ENCODE peak calls at places on chromosomes 7 and 10, in four cellular contexts. V is H1, S is IMR-90, A is H9. H is an unnamed sample.

GRCh38 chr10:130127612-130128607 is 8.3 kb upstream of the GLRX3 start:
- DNase-seq in V (peak; percentile 79), S (peak; percentile 70), A (peak; percentile 85), H (peak; percentile 93)

GRCh38 chr10:1368772-1369171 is 312.6 kb downstream of the WDR37 start:
- DNase-seq in V (peak; percentile 74), S (no peak), A (peak; percentile 78), H (peak; percentile 78)

GRCh38 chr7:85023066-85023687 is 163.7 kb downstream of the SEMA3D start:
- DNase-seq in V (no peak), S (peak; percentile 58), A (no peak), H (peak; percentile 48)

GRCh38 chr10:131812736-131813604 is 87.8 kb upstream of the PPP2R2D start:
- DNase-seq in V (no peak), S (no peak), A (peak; percentile 21), H (no peak)

GRCh38 chr7:118026791-118027190 is 153.6 kb upstream of the CTTNBP2 start:
- DNase-seq in V (no peak), S (no peak), A (no peak), H (no peak)

GRCh38 chr7:76273503-76273902 is 29.0 kb upstream of the HSPB1 start:
- DNase-seq in V (no peak), S (no peak), A (no peak), H (no peak)

GRCh38 chr7:149772821-149773425 is 465 bp downstream of the ZNF467 start:
- DNase-seq in V (peak; percentile 81), S (no peak), A (no peak), H (peak; percentile 51)

GRCh38 chr7:25171071-25171470 is 46.0 kb upstream of the CYCS start:
- DNase-seq in V (no peak), S (no peak), A (no peak), H (no peak)

GRCh38 chr7:98284335-98285036 is 3.0 kb downstream of the BRI3 start:
- DNase-seq in V (no peak), S (peak; percentile 42), A (peak; percentile 43), H (peak; percentile 73)

GRCh38 chr7:131096267-131096927 is 231.3 kb upstream of the MKLN1 start:
- DNase-seq in V (no peak), S (no peak), A (no peak), H (no peak)

GRCh38 chr7:51315393-51316261 is 982 bp downstream of the COBL start:
- DNase-seq in V (peak; percentile 77), S (no peak), A (peak; percentile 56), H (peak; percentile 70)

GRCh38 chr7:45585628-45586027 is 11.5 kb downstream of the ADCY1 start:
- DNase-seq in V (no peak), S (no peak), A (no peak), H (no peak)

GRCh38 chr7:90689256-90689655 is 93.1 kb downstream of the CDK14 start:
- DNase-seq in V (no peak), S (no peak), A (no peak), H (no peak)

GRCh38 chr10:46226232-46226631 is 60.6 kb upstream of the ANTXRL start:
- DNase-seq in V (peak; percentile 39), S (no peak), A (peak; percentile 23), H (no peak)

GRCh38 chr7:142711722-142712616 is 37.3 kb upstream of the PRSS1 start:
- DNase-seq in V (no peak), S (peak; percentile 19), A (no peak), H (peak; percentile 38)

GRCh38 chr7:150801946-150802771 is 1.6 kb downstream of the TMEM176A start:
- DNase-seq in V (no peak), S (no peak), A (no peak), H (no peak)

GRCh38 chr7:43834463-43835251 is 34.7 kb downstream of the MRPS24 start:
- DNase-seq in V (no peak), S (peak; percentile 40), A (no peak), H (peak; percentile 10)

GRCh38 chr7:69967699-69968450 is 369.6 kb downstream of the AUTS2 start:
- DNase-seq in V (no peak), S (no peak), A (peak; percentile 33), H (peak; percentile 25)

GRCh38 chr10:77649333-77650331 is 12.0 kb upstream of the KCNMA1 start:
- DNase-seq in V (peak; percentile 57), S (no peak), A (peak; percentile 55), H (no peak)

GRCh38 chr10:6473430-6473829 is 106.6 kb downstream of the PRKCQ start:
- DNase-seq in V (no peak), S (no peak), A (no peak), H (no peak)

GRCh38 chr7:140062528-140063299 is at the start of gene PARP12:
- DNase-seq in V (peak; percentile 88), S (peak; percentile 77), A (peak; percentile 78), H (peak; percentile 74)

GRCh38 chr7:154423219-154423618 is 371.0 kb downstream of the DPP6 start:
- DNase-seq in V (no peak), S (no peak), A (no peak), H (no peak)

GRCh38 chr10:80701706-80702105 is 164.0 kb downstream of the SH2D4B start:
- DNase-seq in V (no peak), S (no peak), A (no peak), H (no peak)

DNA sequence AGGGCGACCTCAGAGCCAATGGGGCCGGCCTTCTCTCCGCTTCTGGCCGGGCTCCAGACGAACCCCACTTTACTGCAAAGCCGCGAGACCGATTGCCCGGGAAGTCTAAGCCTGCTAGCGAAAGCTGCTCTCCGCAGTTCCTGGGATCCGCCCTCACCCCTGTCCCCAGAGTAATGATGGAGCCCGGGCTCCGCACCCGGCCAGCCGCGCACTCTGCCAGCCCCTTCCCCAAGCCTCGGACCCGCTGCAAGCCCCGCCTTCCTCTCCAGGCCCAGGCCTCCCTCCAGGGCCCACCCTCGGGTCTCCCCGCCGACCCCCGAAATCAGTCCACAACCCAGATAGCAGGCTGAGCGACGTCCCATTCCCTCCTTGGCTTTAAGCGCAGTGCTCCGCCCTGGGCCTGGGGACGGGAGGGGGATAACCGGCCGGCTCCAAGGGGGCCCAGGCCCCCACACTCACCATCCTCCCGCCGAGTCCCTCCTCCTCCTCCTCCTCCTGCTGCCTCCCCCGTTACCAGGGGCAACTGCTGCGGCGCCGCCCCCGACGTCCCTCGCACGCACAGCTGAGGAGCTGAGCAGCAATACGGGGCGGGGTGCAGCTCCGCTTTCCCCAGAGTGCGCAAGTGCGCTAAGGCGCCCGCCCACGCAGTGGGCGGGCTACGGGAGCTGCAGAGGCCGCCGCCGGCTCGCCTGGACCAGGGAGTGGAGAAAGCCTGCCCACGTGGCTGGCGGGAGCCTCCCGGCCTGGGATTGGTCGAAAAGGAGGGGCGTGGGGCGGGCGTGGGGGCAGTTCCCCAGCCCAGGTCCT is at the start of gene ARL3:
- DNase-seq in V (peak; percentile 97), S (peak; percentile 98), A (peak; percentile 99), H (peak; percentile 100)
- H2BK5ac ChIP-seq in V (peak within 1 kb of the TSS; percentile 71), S (peak within 1 kb of the TSS; percentile 75), A (no peak within 1 kb of the TSS), H (peak within 1 kb of the TSS; percentile 67)

GRCh38 chr10:132859084-132859855 is 73.3 kb upstream of the NKX6-2 start:
- DNase-seq in V (no peak), S (no peak), A (peak; percentile 23), H (no peak)

GRCh38 chr10:132861884-132862461 is 76.0 kb upstream of the NKX6-2 start:
- DNase-seq in V (peak; percentile 40), S (no peak), A (peak; percentile 28), H (no peak)

GRCh38 chr10:132862485-132863420 is 76.8 kb upstream of the NKX6-2 start:
- DNase-seq in V (peak; percentile 50), S (no peak), A (peak; percentile 32), H (peak; percentile 16)

GRCh38 chr10:132860527-132860926 is 74.6 kb upstream of the NKX6-2 start:
- DNase-seq in V (peak; percentile 49), S (no peak), A (peak; percentile 38), H (no peak)

DNA sequence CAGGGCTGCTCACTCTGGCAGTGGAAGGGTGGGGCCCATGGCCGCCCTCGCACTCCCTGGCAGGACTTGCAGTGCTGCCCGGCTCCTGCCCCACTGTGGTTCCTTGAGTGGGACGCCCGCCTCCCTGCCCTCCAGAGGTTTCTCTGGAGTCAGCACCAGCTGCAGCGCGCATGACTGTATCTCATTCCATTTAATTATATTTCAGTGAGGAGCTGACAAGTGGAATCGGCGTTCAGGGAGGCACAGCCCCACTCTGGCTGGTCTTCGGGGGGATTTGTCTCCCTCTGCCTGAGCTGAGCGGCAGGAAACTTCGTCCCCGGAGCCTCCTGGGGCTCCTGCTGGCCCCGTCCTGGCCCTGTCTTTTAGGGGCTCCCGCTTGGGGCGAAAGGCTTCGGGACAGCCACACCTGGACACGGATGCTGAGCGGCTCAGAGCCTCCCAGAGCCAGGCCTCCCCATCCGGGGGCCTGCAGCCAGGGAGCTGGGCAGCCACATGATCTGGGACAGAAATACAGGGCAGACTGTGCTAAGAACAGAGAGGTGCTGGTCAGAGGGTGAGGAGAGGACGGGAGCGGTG is 75.3 kb upstream of the NKX6-2 start:
- DNase-seq in V (peak; percentile 41), S (no peak), A (peak; percentile 21), H (no peak)
- H3K4ac ChIP-seq in V (no peak overlapping the region), S (no peak overlapping the region), A (no peak overlapping the region), H (no peak overlapping the region)

GRCh38 chr10:109205929-109206585 is 717.3 kb downstream of the XPNPEP1 start:
- DNase-seq in V (no peak), S (peak; percentile 93), A (no peak), H (peak; percentile 77)
- H4K5ac ChIP-seq in V (no peak overlapping the region), S (peak overlapping the region; percentile 13), A (no peak overlapping the region), H (no peak overlapping the region)

GRCh38 chr10:21329995-21330627 is 195.4 kb downstream of the SKIDA1 start:
- DNase-seq in V (no peak), S (peak; percentile 92), A (no peak), H (peak; percentile 37)

GRCh38 chr10:21327239-21327993 is 198.1 kb downstream of the SKIDA1 start:
- DNase-seq in V (no peak), S (no peak), A (peak; percentile 36), H (peak; percentile 69)

GRCh38 chr10:21330628-21331020 is 194.9 kb downstream of the SKIDA1 start:
- DNase-seq in V (no peak), S (no peak), A (no peak), H (no peak)

GRCh38 chr10:21326594-21326993 is 198.9 kb downstream of the SKIDA1 start:
- DNase-seq in V (no peak), S (no peak), A (no peak), H (no peak)
- H2BK5ac ChIP-seq in V (peak overlapping the region; percentile 15), S (no peak overlapping the region), A (no peak overlapping the region), H (no peak overlapping the region)

DNA sequence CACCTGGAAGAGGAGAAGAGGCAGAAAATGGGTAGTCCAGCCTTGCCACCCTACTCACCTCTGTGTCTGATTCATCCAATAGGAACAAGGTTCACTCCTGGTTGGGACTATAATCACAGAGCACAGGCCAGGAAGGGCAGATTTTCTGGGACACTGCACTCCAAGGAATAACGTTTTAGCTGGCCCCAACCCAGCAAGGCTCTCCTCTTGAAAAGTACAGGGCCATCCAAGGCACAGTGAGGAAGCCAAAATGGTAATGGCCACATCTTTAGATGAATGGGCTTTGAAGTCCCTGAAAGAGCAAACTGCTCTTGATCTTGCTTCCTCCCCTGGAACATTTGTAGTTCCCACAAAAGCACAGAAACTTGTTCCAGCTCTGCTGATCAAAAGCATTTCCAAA is 149.4 kb downstream of the GRM3 start:
- DNase-seq in V (no peak), S (no peak), A (no peak), H (no peak)
- H3K4ac ChIP-seq in V (no peak overlapping the region), S (no peak overlapping the region), A (no peak overlapping the region), H (no peak overlapping the region)

DNA sequence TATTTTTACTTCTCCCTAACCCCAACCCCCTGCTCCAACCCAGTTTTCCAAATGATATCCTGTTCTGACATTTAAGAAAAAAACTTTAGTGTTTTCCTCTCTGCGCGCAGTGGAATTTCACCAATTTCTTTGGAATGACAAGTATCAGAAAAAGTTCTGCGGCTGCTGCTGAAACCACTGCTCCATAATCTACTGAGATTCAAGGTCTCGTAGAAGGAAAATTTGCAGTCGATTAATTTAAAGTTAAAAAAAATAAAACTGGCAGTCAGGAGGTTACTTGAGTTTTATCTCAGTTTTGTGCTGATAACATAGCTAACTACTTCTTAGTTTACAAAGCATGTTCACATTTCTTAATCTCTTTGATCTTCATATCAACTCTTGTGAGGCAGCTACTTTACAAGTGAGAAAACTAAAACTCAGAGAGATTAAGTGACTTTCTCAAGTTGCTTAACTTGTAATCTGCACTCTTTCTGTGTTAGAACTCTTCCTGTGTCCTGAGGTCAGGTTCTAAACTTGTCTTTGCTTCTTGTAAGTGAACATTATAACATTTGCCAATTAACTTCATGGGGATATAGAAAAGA is 18.1 kb upstream of the CALD1 start:
- DNase-seq in V (no peak), S (no peak), A (no peak), H (peak; percentile 69)
- H4K5ac ChIP-seq in V (no peak overlapping the region), S (peak overlapping the region; percentile 12), A (no peak overlapping the region), H (no peak overlapping the region)

H was measured in mesendoderm.